ENCODE peak calls at places on chromosomes 1 and 21, in ten cellular contexts. R is endothelial cell, U is AG10803, F is AG04450, S is glutamatergic neuron, I is fibroblast of mammary gland, P is B cell, X is GM13977, G is cardiac muscle cell, O is GM20000. W is an unnamed sample.

GRCh38 chr1:118075116-118075515 is 109.9 kb downstream of the SPAG17 start:
- DNase-seq in R (no peak), U (peak), F (no peak), S (no peak), I (peak), P (no peak), X (no peak), G (peak), O (no peak), W (no peak)

GRCh38 chr1:159714529-159714928 is at the start of gene CRP:
- DNase-seq in R (no peak), U (no peak), F (no peak), S (no peak), I (no peak), P (no peak), X (no peak), G (no peak), O (no peak), W (no peak)

GRCh38 chr1:40090652-40091355 is 6.2 kb downstream of the PPT1 start:
- DNase-seq in R (no peak), U (peak), F (no peak), S (no peak), I (no peak), P (no peak), X (no peak), G (no peak), O (no peak), W (no peak)

GRCh38 chr1:235008239-235008638 is 120.4 kb downstream of the TOMM20 start:
- DNase-seq in R (no peak), U (no peak), F (no peak), S (no peak), I (peak), P (no peak), X (no peak), G (no peak), O (no peak), W (no peak)

GRCh38 chr1:247409869-247410544 is 6.0 kb upstream of the NLRP3 start:
- DNase-seq in R (no peak), U (no peak), F (no peak), S (no peak), I (no peak), P (no peak), X (peak), G (no peak), O (peak), W (no peak)

GRCh38 chr21:46122758-46123683 is 25.1 kb downstream of the COL6A2 start:
- DNase-seq in R (no peak), U (no peak), F (no peak), S (peak), I (peak), P (no peak), X (no peak), G (no peak), O (no peak), W (no peak)

GRCh38 chr1:244319283-244320132 is 132.2 kb downstream of the ADSS2 start:
- DNase-seq in R (no peak), U (peak), F (peak), S (no peak), I (peak), P (peak), X (peak), G (peak), O (peak), W (peak)

GRCh38 chr1:2971609-2972008 is 49.7 kb upstream of the ACTRT2 start:
- DNase-seq in R (no peak), U (no peak), F (no peak), S (peak), I (no peak), P (no peak), X (no peak), G (no peak), O (no peak), W (no peak)

GRCh38 chr1:204150702-204151561 is 912 bp downstream of the ETNK2 start:
- DNase-seq in R (no peak), U (no peak), F (no peak), S (peak), I (no peak), P (peak), X (no peak), G (no peak), O (no peak), W (peak)

GRCh38 chr1:163730366-163730765 is 408.6 kb downstream of the NUF2 start:
- DNase-seq in R (no peak), U (peak), F (no peak), S (no peak), I (peak), P (no peak), X (no peak), G (no peak), O (no peak), W (peak)

GRCh38 chr1:233668146-233668724 is 54.3 kb downstream of the KCNK1 start:
- DNase-seq in R (no peak), U (peak), F (no peak), S (no peak), I (peak), P (no peak), X (no peak), G (peak), O (no peak), W (no peak)

GRCh38 chr1:216723274-216723780 is at the start of gene ESRRG:
- DNase-seq in R (peak), U (no peak), F (no peak), S (peak), I (no peak), P (peak), X (no peak), G (no peak), O (no peak), W (no peak)

GRCh38 chr1:220291575-220291974 is 19.3 kb upstream of the RAB3GAP2 start:
- DNase-seq in R (no peak), U (no peak), F (no peak), S (no peak), I (no peak), P (no peak), X (no peak), G (no peak), O (no peak), W (no peak)

GRCh38 chr21:40717008-40717407 is 129.9 kb downstream of the DSCAM start:
- DNase-seq in R (no peak), U (no peak), F (no peak), S (no peak), I (no peak), P (no peak), X (no peak), G (no peak), O (no peak), W (peak)

GRCh38 chr1:38246955-38247952 is 200.7 kb upstream of the POU3F1 start:
- DNase-seq in R (no peak), U (peak), F (no peak), S (peak), I (peak), P (no peak), X (no peak), G (no peak), O (no peak), W (peak)

GRCh38 chr1:85019989-85020388 is 23.1 kb upstream of the MCOLN2 start:
- DNase-seq in R (no peak), U (peak), F (no peak), S (no peak), I (peak), P (no peak), X (no peak), G (no peak), O (no peak), W (no peak)

GRCh38 chr1:58065520-58065919 is 481.0 kb downstream of the OMA1 start:
- DNase-seq in R (peak), U (no peak), F (no peak), S (no peak), I (no peak), P (no peak), X (no peak), G (no peak), O (peak), W (peak)

GRCh38 chr21:43321111-43321510 is 105.8 kb downstream of the SIK1 start:
- DNase-seq in R (no peak), U (no peak), F (no peak), S (no peak), I (no peak), P (no peak), X (no peak), G (no peak), O (no peak), W (no peak)

GRCh38 chr1:165857046-165857801 is 29.8 kb downstream of the UCK2 start:
- DNase-seq in R (no peak), U (peak), F (no peak), S (no peak), I (peak), P (no peak), X (peak), G (no peak), O (peak), W (peak)

GRCh38 chr1:55868026-55868425 is 652.9 kb upstream of the USP24 start:
- DNase-seq in R (no peak), U (peak), F (no peak), S (no peak), I (peak), P (no peak), X (no peak), G (peak), O (no peak), W (peak)

GRCh38 chr1:14660795-14661194 is 62.3 kb downstream of the KAZN start:
- DNase-seq in R (no peak), U (no peak), F (no peak), S (no peak), I (no peak), P (peak), X (no peak), G (no peak), O (no peak), W (no peak)

GRCh38 chr21:42534901-42535378 is 21.3 kb downstream of the SLC37A1 start:
- DNase-seq in R (no peak), U (no peak), F (no peak), S (no peak), I (no peak), P (peak), X (peak), G (no peak), O (peak), W (no peak)

GRCh38 chr1:226809785-226810571 is 60.4 kb upstream of the PSEN2 start:
- DNase-seq in R (no peak), U (peak), F (no peak), S (no peak), I (no peak), P (no peak), X (no peak), G (no peak), O (no peak), W (no peak)

GRCh38 chr1:161115132-161115711 is 2.6 kb downstream of the PFDN2 start:
- DNase-seq in R (no peak), U (peak), F (peak), S (no peak), I (peak), P (no peak), X (no peak), G (peak), O (no peak), W (peak)

GRCh38 chr1:203534526-203534925 is 40.6 kb downstream of the OPTC start:
- DNase-seq in R (no peak), U (peak), F (peak), S (no peak), I (peak), P (no peak), X (no peak), G (peak), O (no peak), W (peak)

GRCh38 chr1:154615411-154615810 is 7.4 kb upstream of the ADAR start:
- DNase-seq in R (no peak), U (no peak), F (no peak), S (no peak), I (no peak), P (no peak), X (no peak), G (no peak), O (no peak), W (no peak)

GRCh38 chr1:154611150-154611865 is 3.3 kb upstream of the ADAR start:
- DNase-seq in R (no peak), U (no peak), F (no peak), S (no peak), I (no peak), P (no peak), X (no peak), G (no peak), O (no peak), W (no peak)

GRCh38 chr1:154614247-154614646 is 6.3 kb upstream of the ADAR start:
- DNase-seq in R (no peak), U (no peak), F (no peak), S (no peak), I (no peak), P (no peak), X (no peak), G (no peak), O (no peak), W (no peak)

GRCh38 chr1:154616659-154617345 is 8.8 kb upstream of the ADAR start:
- DNase-seq in R (no peak), U (no peak), F (no peak), S (no peak), I (peak), P (no peak), X (no peak), G (peak), O (no peak), W (no peak)

GRCh38 chr1:154614887-154615286 is 6.9 kb upstream of the ADAR start:
- DNase-seq in R (no peak), U (no peak), F (no peak), S (no peak), I (peak), P (no peak), X (no peak), G (peak), O (no peak), W (no peak)
- TF ChIP-seq CTCF in R (no peak), U (peak), F (peak), S (no peak), I (peak), P (no peak), X (no peak), G (peak), O (no peak), W (no peak)

GRCh38 chr1:8239039-8239305 is 78.9 kb upstream of the SLC45A1 start:
- DNase-seq in R (no peak), U (peak), F (no peak), S (no peak), I (peak), P (no peak), X (no peak), G (peak), O (no peak), W (peak)
- TF ChIP-seq CTCF in R (no peak), U (peak), F (peak), S (no peak), I (peak), P (no peak), X (peak), G (peak), O (no peak), W (peak)

GRCh38 chr1:29912413-29912812 is 676.1 kb downstream of the PTPRU start:
- DNase-seq in R (no peak), U (peak), F (peak), S (no peak), I (peak), P (no peak), X (no peak), G (peak), O (no peak), W (peak)
- TF ChIP-seq CTCF in R (no peak), U (peak), F (peak), S (no peak), I (peak), P (no peak), X (peak), G (peak), O (no peak), W (peak)

DNA sequence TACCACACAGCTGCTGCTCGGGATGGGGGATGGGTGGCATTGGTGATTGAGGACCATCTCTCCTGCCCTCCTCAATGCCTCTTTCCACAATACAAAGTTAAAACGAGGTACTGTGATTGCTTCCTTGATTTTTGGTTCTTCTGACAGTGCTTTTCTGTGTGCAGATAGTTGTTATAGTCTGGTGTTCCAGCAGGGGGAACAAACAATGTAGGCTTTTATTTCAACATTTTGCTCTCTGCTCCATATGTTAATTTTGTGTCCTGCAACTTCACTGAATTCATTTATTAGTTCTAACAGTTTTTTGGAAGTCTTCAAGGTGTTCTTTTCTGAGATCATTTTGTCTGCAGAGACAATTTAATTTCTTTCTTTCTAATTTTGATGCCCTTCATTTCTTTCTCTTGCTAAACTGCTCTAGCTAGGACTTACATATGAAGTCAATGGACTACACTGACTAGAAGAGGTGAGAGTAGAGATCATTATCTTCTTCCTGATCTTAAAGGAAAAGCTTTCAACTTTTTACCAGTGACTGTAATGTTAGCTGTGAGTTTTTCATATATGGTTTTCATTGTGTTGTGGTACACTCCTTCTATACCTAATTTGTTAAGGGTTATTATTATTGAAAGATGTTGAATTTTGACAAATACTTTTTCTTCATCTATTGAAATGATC is 45.4 kb downstream of the TNFSF18 start:
- DNase-seq in R (no peak), U (no peak), F (no peak), S (no peak), I (no peak), P (no peak), X (no peak), G (no peak), O (no peak), W (peak)
- TF ChIP-seq CTCF in R (no peak), U (peak), F (peak), S (no peak), I (peak), P (no peak), X (peak), G (peak), O (no peak), W (peak)

DNA sequence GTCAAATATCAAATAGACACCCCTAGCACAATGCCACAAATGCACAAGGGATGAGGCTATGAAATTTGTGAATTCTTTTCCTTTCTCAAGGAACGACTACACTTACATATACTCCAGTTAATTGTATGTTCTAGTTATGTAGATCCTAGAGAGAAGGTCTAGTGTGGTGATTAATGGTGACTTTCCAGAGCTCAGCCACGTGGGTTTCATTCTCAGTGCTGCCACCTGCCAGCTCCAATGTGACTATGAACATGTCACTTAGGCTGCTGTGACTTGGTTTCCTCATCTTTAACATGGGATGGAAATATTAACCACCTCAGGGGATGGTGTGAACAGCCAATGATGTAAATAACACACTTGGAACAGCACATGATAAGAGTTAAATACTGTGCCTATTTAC is 138.3 kb downstream of the APP start:
- DNase-seq in R (no peak), U (no peak), F (no peak), S (no peak), I (peak), P (peak), X (no peak), G (no peak), O (no peak), W (no peak)
- TF ChIP-seq CTCF in R (no peak), U (no peak), F (no peak), S (no peak), I (peak), P (no peak), X (no peak), G (no peak), O (no peak), W (no peak)